ENCODE peak calls at places on chromosomes 11 and 22, in nine cellular contexts. F is A549, H is fibroblast of pulmonary artery, T is WTC11, D is ovary, G is AG04450, Q is right lobe of liver, M is mesothelial cell of epicardium, W is Panc1. J is an unnamed sample.

GRCh38 chr22:40855104-40855959 is 1.1 kb downstream of the ST13 start:
- DNase-seq in F (no peak), H (peak; percentile 40), T (no peak), D (no peak), G (no peak), Q (no peak), M (no peak), W (no peak), J (no peak)

GRCh38 chr11:128502736-128503135 is 84.6 kb downstream of the ETS1 start:
- DNase-seq in F (no peak), H (peak; percentile 94), T (no peak), D (no peak), G (peak; percentile 82), Q (no peak), M (no peak), W (no peak), J (peak; percentile 94)

GRCh38 chr22:23269441-23270211 is 89.3 kb downstream of the BCR start:
- DNase-seq in F (no peak), H (no peak), T (peak; percentile 54), D (no peak), G (no peak), Q (no peak), M (no peak), W (no peak), J (no peak)

GRCh38 chr11:94740083-94740974 is 27.8 kb upstream of the AMOTL1 start:
- DNase-seq in F (no peak), H (peak; percentile 17), T (peak; percentile 69), D (peak; percentile 70), G (no peak), Q (peak; percentile 48), M (peak; percentile 69), W (no peak), J (no peak)

GRCh38 chr11:114586797-114587196 is 8.8 kb downstream of the NXPE4 start:
- DNase-seq in F (no peak), H (peak; percentile 29), T (no peak), D (no peak), G (no peak), Q (no peak), M (no peak), W (no peak), J (no peak)

GRCh38 chr22:47435826-47436225 is 673.4 kb downstream of the TBC1D22A start:
- DNase-seq in F (no peak), H (no peak), T (no peak), D (no peak), G (no peak), Q (no peak), M (no peak), W (no peak), J (no peak)

GRCh38 chr11:21385669-21386068 is 716.3 kb downstream of the NELL1 start:
- DNase-seq in F (no peak), H (no peak), T (no peak), D (no peak), G (no peak), Q (no peak), M (no peak), W (no peak), J (no peak)

GRCh38 chr22:38706101-38706884 is 549 bp downstream of the GTPBP1 start:
- DNase-seq in F (no peak), H (peak; percentile 36), T (peak; percentile 44), D (peak; percentile 72), G (no peak), Q (peak; percentile 71), M (peak; percentile 67), W (no peak), J (peak; percentile 17)

GRCh38 chr11:46903846-46904245 is 14.5 kb downstream of the LRP4 start:
- DNase-seq in F (no peak), H (no peak), T (no peak), D (no peak), G (no peak), Q (no peak), M (no peak), W (no peak), J (no peak)

GRCh38 chr22:24423519-24424000 is 3.8 kb upstream of the ADORA2A start:
- DNase-seq in F (peak; percentile 57), H (no peak), T (peak; percentile 69), D (peak; percentile 63), G (no peak), Q (peak; percentile 75), M (peak; percentile 85), W (no peak), J (no peak)

GRCh38 chr11:17396598-17397310 is 8.3 kb upstream of the KCNJ11 start:
- DNase-seq in F (no peak), H (no peak), T (no peak), D (no peak), G (no peak), Q (no peak), M (no peak), W (no peak), J (no peak)

GRCh38 chr11:48101044-48101733 is 115.4 kb upstream of the OR4B1 start:
- DNase-seq in F (no peak), H (no peak), T (no peak), D (no peak), G (no peak), Q (peak; percentile 62), M (no peak), W (no peak), J (no peak)

GRCh38 chr11:1401656-1402221 is 12.0 kb downstream of the BRSK2 start:
- DNase-seq in F (no peak), H (peak; percentile 68), T (peak; percentile 85), D (peak; percentile 82), G (peak; percentile 20), Q (peak; percentile 68), M (peak; percentile 92), W (no peak), J (peak; percentile 20)
- TF ChIP-seq CTCF in F (no peak), H (no peak), T (no peak), D (no peak), G (no peak), Q (no peak), M (no peak), W (no peak), J (no peak)

GRCh38 chr11:30328676-30329075 is 5.8 kb downstream of the ARL14EP start:
- DNase-seq in F (no peak), H (peak; percentile 18), T (no peak), D (no peak), G (no peak), Q (no peak), M (no peak), W (no peak), J (peak; percentile 6)

GRCh38 chr11:30329150-30329940 is 6.4 kb downstream of the ARL14EP start:
- DNase-seq in F (no peak), H (no peak), T (no peak), D (no peak), G (no peak), Q (no peak), M (no peak), W (no peak), J (no peak)

DNA sequence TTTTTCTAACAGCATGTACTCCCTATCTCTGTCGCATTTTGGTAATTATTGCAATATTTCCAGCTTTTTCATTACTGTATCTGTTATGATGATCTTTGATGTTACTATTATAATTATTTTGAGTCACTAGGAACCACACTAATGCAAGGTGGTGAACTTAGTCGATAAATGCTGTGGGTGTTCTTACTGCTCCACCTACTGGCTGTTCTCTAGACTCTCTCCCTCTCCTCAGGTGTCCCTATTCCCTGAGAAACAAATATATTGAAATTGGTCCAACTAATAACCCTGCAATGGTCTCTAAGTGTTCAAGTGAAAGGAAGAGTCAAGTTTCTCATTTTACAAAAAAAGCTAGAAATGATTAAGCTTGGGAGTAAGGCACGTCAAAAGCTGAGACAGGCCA is 10.5 kb downstream of the ARL14EP start:
- DNase-seq in F (no peak), H (peak; percentile 37), T (no peak), D (no peak), G (no peak), Q (no peak), M (no peak), W (peak; percentile 13), J (peak; percentile 6)
- TF ChIP-seq CTCF in F (peak; percentile 61), H (peak; percentile 65), T (no peak), D (no peak), G (peak; percentile 51), Q (peak; percentile 33), M (peak; percentile 35), W (peak; percentile 70), J (peak; percentile 72)

DNA sequence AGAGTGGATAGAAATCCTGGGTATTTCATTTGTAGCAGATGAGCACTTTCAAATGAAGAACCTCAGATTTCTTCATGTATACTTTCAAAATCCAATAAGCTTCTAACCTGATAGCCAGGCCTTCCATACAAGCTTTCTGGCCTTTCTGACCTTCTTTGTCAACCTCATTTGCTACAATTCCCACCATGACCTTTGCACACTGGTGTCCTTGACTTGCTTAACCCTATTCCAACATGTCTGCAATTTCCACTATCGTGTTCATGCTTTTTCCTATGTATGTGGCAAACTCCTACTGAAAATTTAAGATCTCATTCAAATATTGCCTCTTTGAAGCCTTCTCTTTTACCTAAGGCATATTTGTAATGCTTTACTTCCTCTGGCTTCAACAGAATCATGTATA is 242.1 kb upstream of the CCDC90B start:
- DNase-seq in F (no peak), H (no peak), T (no peak), D (no peak), G (no peak), Q (no peak), M (no peak), W (no peak), J (no peak)
- TF ChIP-seq CTCF in F (no peak), H (no peak), T (no peak), D (no peak), G (no peak), Q (no peak), M (no peak), W (no peak), J (no peak)

DNA sequence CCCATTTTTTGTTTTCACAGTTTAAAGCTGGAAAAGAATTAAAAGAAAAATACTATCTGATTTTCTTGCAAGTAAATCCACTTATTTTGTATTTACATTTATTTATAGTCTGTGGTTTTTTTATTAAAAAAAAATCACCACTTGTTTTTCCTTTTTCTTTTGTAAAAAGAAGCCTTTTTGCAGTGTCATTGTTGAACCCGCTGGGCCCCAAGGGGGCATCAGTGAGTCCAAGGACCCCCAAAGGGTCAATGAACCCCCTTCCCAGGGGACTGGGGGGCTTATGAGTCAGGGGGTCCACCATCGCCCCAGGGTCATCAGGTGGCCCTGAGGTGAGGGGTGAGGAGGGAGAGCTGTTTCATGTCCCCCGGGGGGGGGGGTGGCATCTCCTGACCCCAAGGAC is 34.0 kb upstream of the EIF3D start:
- DNase-seq in F (no peak), H (no peak), T (no peak), D (no peak), G (no peak), Q (no peak), M (no peak), W (no peak), J (no peak)
- TF ChIP-seq CTCF in F (no peak), H (no peak), T (no peak), D (no peak), G (no peak), Q (no peak), M (no peak), W (no peak), J (peak; percentile 39)